ENCODE peak calls at places on chromosomes 5 and 9, in seven cellular contexts. One of them, this sample, is unnamed.

GRCh38 chr5:120538644-120539043 is 74.5 kb downstream of the PRR16 start:
- DNase-seq in prostate gland: no peak
- DNase-seq in stomach: no peak
- DNase-seq in HepG2: no peak
- DNase-seq in gastrocnemius medialis: no peak
- DNase-seq in esophagus squamous epithelium: no peak
- DNase-seq in body of pancreas: no peak
- DNase-seq in this sample: no peak

GRCh38 chr5:54093861-54094260 is 216.5 kb downstream of the ARL15 start:
- DNase-seq in prostate gland: no peak
- DNase-seq in stomach: no peak
- DNase-seq in HepG2: no peak
- DNase-seq in gastrocnemius medialis: no peak
- DNase-seq in esophagus squamous epithelium: no peak
- DNase-seq in body of pancreas: no peak
- DNase-seq in this sample: no peak

GRCh38 chr5:16596541-16596940 is 20.3 kb downstream of the RETREG1 start:
- DNase-seq in prostate gland: no peak
- DNase-seq in stomach: no peak
- DNase-seq in HepG2: no peak
- DNase-seq in gastrocnemius medialis: no peak
- DNase-seq in esophagus squamous epithelium: no peak
- DNase-seq in body of pancreas: no peak
- DNase-seq in this sample: no peak

GRCh38 chr9:137544176-137544755 is 5.9 kb downstream of the PNPLA7 start:
- DNase-seq in prostate gland: no peak
- DNase-seq in stomach: no peak
- DNase-seq in HepG2: no peak
- DNase-seq in gastrocnemius medialis: no peak
- DNase-seq in esophagus squamous epithelium: no peak
- DNase-seq in body of pancreas: no peak
- DNase-seq in this sample: no peak

GRCh38 chr5:5178121-5178520 is 38.0 kb downstream of the ADAMTS16 start:
- DNase-seq in prostate gland: no peak
- DNase-seq in stomach: peak; percentile 59
- DNase-seq in HepG2: peak; percentile 30
- DNase-seq in gastrocnemius medialis: no peak
- DNase-seq in esophagus squamous epithelium: no peak
- DNase-seq in body of pancreas: peak; percentile 49
- DNase-seq in this sample: no peak

GRCh38 chr5:81896764-81897163 is 75.1 kb upstream of the ATG10 start:
- DNase-seq in prostate gland: no peak
- DNase-seq in stomach: no peak
- DNase-seq in HepG2: no peak
- DNase-seq in gastrocnemius medialis: no peak
- DNase-seq in esophagus squamous epithelium: no peak
- DNase-seq in body of pancreas: no peak
- DNase-seq in this sample: no peak

GRCh38 chr5:176846335-176847140 is 36.2 kb downstream of the UNC5A start:
- DNase-seq in prostate gland: no peak
- DNase-seq in stomach: no peak
- DNase-seq in HepG2: peak; percentile 45
- DNase-seq in gastrocnemius medialis: no peak
- DNase-seq in esophagus squamous epithelium: no peak
- DNase-seq in body of pancreas: no peak
- DNase-seq in this sample: no peak

GRCh38 chr5:33894566-33894965 is 2.8 kb upstream of the ADAMTS12 start:
- DNase-seq in prostate gland: no peak
- DNase-seq in stomach: no peak
- DNase-seq in HepG2: no peak
- DNase-seq in gastrocnemius medialis: no peak
- DNase-seq in esophagus squamous epithelium: no peak
- DNase-seq in body of pancreas: no peak
- DNase-seq in this sample: no peak

GRCh38 chr9:91515074-91515687 is 91.5 kb upstream of the NFIL3 start:
- DNase-seq in prostate gland: no peak
- DNase-seq in stomach: peak; percentile 35
- DNase-seq in HepG2: no peak
- DNase-seq in gastrocnemius medialis: no peak
- DNase-seq in esophagus squamous epithelium: no peak
- DNase-seq in body of pancreas: peak; percentile 58
- DNase-seq in this sample: peak; percentile 39

GRCh38 chr5:129135633-129136032 is 41.1 kb downstream of the ISOC1 start:
- DNase-seq in prostate gland: no peak
- DNase-seq in stomach: no peak
- DNase-seq in HepG2: peak; percentile 21
- DNase-seq in gastrocnemius medialis: no peak
- DNase-seq in esophagus squamous epithelium: no peak
- DNase-seq in body of pancreas: no peak
- DNase-seq in this sample: no peak

GRCh38 chr9:35490155-35490909 is 421 bp downstream of the RUSC2 start:
- DNase-seq in prostate gland: peak; percentile 9
- DNase-seq in stomach: no peak
- DNase-seq in HepG2: no peak
- DNase-seq in gastrocnemius medialis: peak; percentile 14
- DNase-seq in esophagus squamous epithelium: no peak
- DNase-seq in body of pancreas: peak; percentile 48
- DNase-seq in this sample: peak; percentile 67

GRCh38 chr5:84430863-84431663 is 46.4 kb upstream of the EDIL3 start:
- DNase-seq in prostate gland: no peak
- DNase-seq in stomach: no peak
- DNase-seq in HepG2: no peak
- DNase-seq in gastrocnemius medialis: no peak
- DNase-seq in esophagus squamous epithelium: no peak
- DNase-seq in body of pancreas: peak; percentile 7
- DNase-seq in this sample: no peak

GRCh38 chr5:141903261-141903660 is 20.4 kb upstream of the DELE1 start:
- DNase-seq in prostate gland: no peak
- DNase-seq in stomach: no peak
- DNase-seq in HepG2: no peak
- DNase-seq in gastrocnemius medialis: no peak
- DNase-seq in esophagus squamous epithelium: no peak
- DNase-seq in body of pancreas: no peak
- DNase-seq in this sample: no peak

GRCh38 chr5:139121120-139121519 is 77.0 kb downstream of the SIL1 start:
- DNase-seq in prostate gland: no peak
- DNase-seq in stomach: no peak
- DNase-seq in HepG2: no peak
- DNase-seq in gastrocnemius medialis: no peak
- DNase-seq in esophagus squamous epithelium: no peak
- DNase-seq in body of pancreas: no peak
- DNase-seq in this sample: no peak

GRCh38 chr9:23342296-23342695 is 483.7 kb downstream of the ELAVL2 start:
- DNase-seq in prostate gland: no peak
- DNase-seq in stomach: no peak
- DNase-seq in HepG2: peak; percentile 69
- DNase-seq in gastrocnemius medialis: no peak
- DNase-seq in esophagus squamous epithelium: no peak
- DNase-seq in body of pancreas: no peak
- DNase-seq in this sample: no peak

GRCh38 chr9:115531410-115532130 is 413.6 kb upstream of the TNC start:
- DNase-seq in prostate gland: no peak
- DNase-seq in stomach: no peak
- DNase-seq in HepG2: no peak
- DNase-seq in gastrocnemius medialis: no peak
- DNase-seq in esophagus squamous epithelium: no peak
- DNase-seq in body of pancreas: no peak
- DNase-seq in this sample: no peak

GRCh38 chr5:115788440-115788839 is 28.0 kb downstream of the CDO1 start:
- DNase-seq in prostate gland: no peak
- DNase-seq in stomach: no peak
- DNase-seq in HepG2: no peak
- DNase-seq in gastrocnemius medialis: no peak
- DNase-seq in esophagus squamous epithelium: no peak
- DNase-seq in body of pancreas: no peak
- DNase-seq in this sample: no peak

GRCh38 chr9:127336708-127337352 is 60.1 kb upstream of the SLC2A8 start:
- DNase-seq in prostate gland: peak; percentile 64
- DNase-seq in stomach: peak; percentile 61
- DNase-seq in HepG2: peak; percentile 16
- DNase-seq in gastrocnemius medialis: peak; percentile 81
- DNase-seq in esophagus squamous epithelium: no peak
- DNase-seq in body of pancreas: peak; percentile 65
- DNase-seq in this sample: peak; percentile 93

GRCh38 chr5:175576591-175576990 is 81.3 kb upstream of the HRH2 start:
- DNase-seq in prostate gland: no peak
- DNase-seq in stomach: no peak
- DNase-seq in HepG2: no peak
- DNase-seq in gastrocnemius medialis: no peak
- DNase-seq in esophagus squamous epithelium: no peak
- DNase-seq in body of pancreas: no peak
- DNase-seq in this sample: no peak

GRCh38 chr5:99544326-99544725 is 615.5 kb upstream of the CHD1 start:
- DNase-seq in prostate gland: no peak
- DNase-seq in stomach: no peak
- DNase-seq in HepG2: no peak
- DNase-seq in gastrocnemius medialis: no peak
- DNase-seq in esophagus squamous epithelium: no peak
- DNase-seq in body of pancreas: no peak
- DNase-seq in this sample: no peak

GRCh38 chr5:174420651-174421407 is 303.6 kb upstream of the MSX2 start:
- DNase-seq in prostate gland: no peak
- DNase-seq in stomach: no peak
- DNase-seq in HepG2: no peak
- DNase-seq in gastrocnemius medialis: no peak
- DNase-seq in esophagus squamous epithelium: no peak
- DNase-seq in body of pancreas: no peak
- DNase-seq in this sample: no peak

GRCh38 chr9:101832464-101832863 is 94.0 kb upstream of the GRIN3A start:
- DNase-seq in prostate gland: no peak
- DNase-seq in stomach: no peak
- DNase-seq in HepG2: no peak
- DNase-seq in gastrocnemius medialis: no peak
- DNase-seq in esophagus squamous epithelium: no peak
- DNase-seq in body of pancreas: no peak
- DNase-seq in this sample: no peak

GRCh38 chr9:101840694-101841188 is 102.3 kb upstream of the GRIN3A start:
- DNase-seq in prostate gland: no peak
- DNase-seq in stomach: no peak
- DNase-seq in HepG2: no peak
- DNase-seq in gastrocnemius medialis: no peak
- DNase-seq in esophagus squamous epithelium: no peak
- DNase-seq in body of pancreas: no peak
- DNase-seq in this sample: no peak

DNA sequence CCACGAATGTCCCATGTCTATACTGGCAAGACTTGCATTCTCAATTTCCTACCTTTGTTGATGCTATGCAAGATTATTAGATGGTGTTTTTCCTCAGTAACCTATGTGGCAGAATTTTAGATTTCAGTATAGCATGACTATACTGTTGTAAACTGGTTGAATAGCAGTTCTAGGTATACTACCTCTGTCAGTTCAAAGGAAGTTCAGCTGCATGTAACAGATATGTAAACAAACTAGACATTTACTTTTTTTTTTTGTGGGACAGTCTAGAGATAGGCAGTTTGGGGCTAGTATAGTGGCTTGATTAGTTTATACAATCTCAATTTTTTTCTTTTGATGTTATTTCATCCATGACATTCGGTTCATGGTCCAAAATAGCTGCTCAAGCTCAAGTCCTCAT is 97.6 kb upstream of the GRIN3A start:
- DNase-seq in prostate gland: no peak
- DNase-seq in stomach: no peak
- DNase-seq in HepG2: no peak
- DNase-seq in gastrocnemius medialis: no peak
- DNase-seq in esophagus squamous epithelium: no peak
- DNase-seq in body of pancreas: no peak
- DNase-seq in this sample: no peak
- TF ChIP-seq POLR2A in prostate gland: no peak
- TF ChIP-seq POLR2A in stomach: no peak
- TF ChIP-seq POLR2A in HepG2: no peak
- TF ChIP-seq POLR2A in gastrocnemius medialis: no peak
- TF ChIP-seq POLR2A in esophagus squamous epithelium: no peak
- TF ChIP-seq POLR2A in body of pancreas: no peak
- TF ChIP-seq POLR2A in this sample: no peak

GRCh38 chr9:113524460-113524859 is 60.9 kb downstream of the RGS3 start:
- DNase-seq in prostate gland: no peak
- DNase-seq in stomach: peak; percentile 42
- DNase-seq in HepG2: no peak
- DNase-seq in gastrocnemius medialis: no peak
- DNase-seq in esophagus squamous epithelium: no peak
- DNase-seq in body of pancreas: no peak
- DNase-seq in this sample: no peak
- H3K4me1 ChIP-seq in prostate gland: peaks cover 7% of the 10 kb centered on the region
- H3K4me1 ChIP-seq in stomach: peaks cover 90% of the 10 kb centered on the region
- H3K4me1 ChIP-seq in HepG2: peaks cover 10% of the 10 kb centered on the region
- H3K4me1 ChIP-seq in gastrocnemius medialis: peaks cover 64% of the 10 kb centered on the region
- H3K4me1 ChIP-seq in esophagus squamous epithelium: peaks cover 85% of the 10 kb centered on the region
- H3K4me1 ChIP-seq in body of pancreas: peaks cover 8% of the 10 kb centered on the region
- H3K4me1 ChIP-seq in this sample: peaks cover 15% of the 10 kb centered on the region

GRCh38 chr9:88994820-88995180 is 3.5 kb downstream of the S1PR3 start:
- DNase-seq in prostate gland: no peak
- DNase-seq in stomach: no peak
- DNase-seq in HepG2: no peak
- DNase-seq in gastrocnemius medialis: no peak
- DNase-seq in esophagus squamous epithelium: no peak
- DNase-seq in body of pancreas: no peak
- DNase-seq in this sample: no peak
- H3K27ac ChIP-seq in prostate gland: no peak overlapping the region
- H3K27ac ChIP-seq in stomach: peak overlapping the region; percentile 9
- H3K27ac ChIP-seq in HepG2: no peak overlapping the region
- H3K27ac ChIP-seq in gastrocnemius medialis: no peak overlapping the region
- H3K27ac ChIP-seq in esophagus squamous epithelium: peak overlapping the region; percentile 69
- H3K27ac ChIP-seq in body of pancreas: no peak overlapping the region
- H3K27ac ChIP-seq in this sample: no peak overlapping the region

DNA sequence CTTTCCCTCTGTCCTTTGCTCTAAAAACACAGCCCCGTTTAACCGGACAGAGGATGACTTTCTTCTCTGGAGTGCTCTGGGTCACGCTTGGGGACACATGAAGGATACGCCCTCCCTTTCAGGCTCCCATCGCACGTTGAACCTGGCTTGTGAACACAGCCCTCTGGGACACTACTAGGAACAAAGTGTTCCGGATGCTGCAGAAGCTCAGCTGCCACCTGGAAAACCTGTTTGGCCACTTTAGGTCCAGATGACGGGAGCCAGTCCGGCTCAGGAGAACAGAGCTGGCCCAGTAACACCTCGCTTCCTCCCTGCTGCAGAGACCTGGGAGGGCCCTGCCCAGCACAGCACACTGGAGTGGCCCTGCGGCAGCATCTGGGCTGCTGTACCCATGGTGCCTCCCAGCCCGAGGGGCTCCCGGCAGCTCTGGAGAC is 60.1 kb downstream of the GADD45G start:
- DNase-seq in prostate gland: peak; percentile 96
- DNase-seq in stomach: peak; percentile 94
- DNase-seq in HepG2: no peak
- DNase-seq in gastrocnemius medialis: no peak
- DNase-seq in esophagus squamous epithelium: no peak
- DNase-seq in body of pancreas: peak; percentile 96
- DNase-seq in this sample: no peak
- TF ChIP-seq POLR2A in prostate gland: no peak
- TF ChIP-seq POLR2A in stomach: no peak
- TF ChIP-seq POLR2A in HepG2: no peak
- TF ChIP-seq POLR2A in gastrocnemius medialis: no peak
- TF ChIP-seq POLR2A in esophagus squamous epithelium: no peak
- TF ChIP-seq POLR2A in body of pancreas: peak; percentile 91
- TF ChIP-seq POLR2A in this sample: no peak

GRCh38 chr5:61603211-61603908 is 271.3 kb downstream of the ZSWIM6 start:
- DNase-seq in prostate gland: peak; percentile 76
- DNase-seq in stomach: no peak
- DNase-seq in HepG2: no peak
- DNase-seq in gastrocnemius medialis: no peak
- DNase-seq in esophagus squamous epithelium: no peak
- DNase-seq in body of pancreas: peak; percentile 61
- DNase-seq in this sample: no peak
- H3K4me1 ChIP-seq in prostate gland: peaks cover 20% of the 10 kb centered on the region
- H3K4me1 ChIP-seq in stomach: peaks cover 28% of the 10 kb centered on the region
- H3K4me1 ChIP-seq in HepG2: peaks cover 12% of the 10 kb centered on the region
- H3K4me1 ChIP-seq in gastrocnemius medialis: no peaks in the 10 kb centered on the region
- H3K4me1 ChIP-seq in esophagus squamous epithelium: peaks cover 50% of the 10 kb centered on the region
- H3K4me1 ChIP-seq in body of pancreas: peaks cover 31% of the 10 kb centered on the region
- H3K4me1 ChIP-seq in this sample: no peaks in the 10 kb centered on the region